ENCODE peak calls at places on chromosome 7, in six cellular contexts. One of them, this sample, is unnamed.

GRCh38 chr7:25216837-25217236 is 11.4 kb downstream of the NPVF start:
- DNase-seq in mesenchymal stem cell: peak
- DNase-seq in neuronal stem cell: peak
- DNase-seq in H9: no peak
- DNase-seq in H1: no peak
- DNase-seq in trophoblast cell: peak
- DNase-seq in this sample: peak

GRCh38 chr7:37545619-37546356 is 97.1 kb upstream of the ELMO1 start:
- DNase-seq in mesenchymal stem cell: no peak
- DNase-seq in neuronal stem cell: no peak
- DNase-seq in H9: no peak
- DNase-seq in H1: no peak
- DNase-seq in trophoblast cell: no peak
- DNase-seq in this sample: no peak

GRCh38 chr7:96991850-96992623 is 13.3 kb upstream of the DLX6 start:
- DNase-seq in mesenchymal stem cell: no peak
- DNase-seq in neuronal stem cell: peak
- DNase-seq in H9: peak
- DNase-seq in H1: no peak
- DNase-seq in trophoblast cell: no peak
- DNase-seq in this sample: no peak

GRCh38 chr7:157951300-157952049 is 614.7 kb downstream of the DNAJB6 start:
- DNase-seq in mesenchymal stem cell: no peak
- DNase-seq in neuronal stem cell: no peak
- DNase-seq in H9: peak
- DNase-seq in H1: no peak
- DNase-seq in trophoblast cell: no peak
- DNase-seq in this sample: no peak

GRCh38 chr7:105101864-105102263 is 87.9 kb downstream of the KMT2E start:
- DNase-seq in mesenchymal stem cell: no peak
- DNase-seq in neuronal stem cell: no peak
- DNase-seq in H9: no peak
- DNase-seq in H1: no peak
- DNase-seq in trophoblast cell: no peak
- DNase-seq in this sample: no peak

GRCh38 chr7:4694653-4695335 is 12.7 kb downstream of the FOXK1 start:
- DNase-seq in mesenchymal stem cell: peak
- DNase-seq in neuronal stem cell: no peak
- DNase-seq in H9: no peak
- DNase-seq in H1: no peak
- DNase-seq in trophoblast cell: no peak
- DNase-seq in this sample: peak

GRCh38 chr7:99677646-99678045 is 2.1 kb downstream of the CYP3A5 start:
- DNase-seq in mesenchymal stem cell: no peak
- DNase-seq in neuronal stem cell: no peak
- DNase-seq in H9: no peak
- DNase-seq in H1: no peak
- DNase-seq in trophoblast cell: no peak
- DNase-seq in this sample: no peak

GRCh38 chr7:108455833-108456677 is at the start of gene NRCAM:
- DNase-seq in mesenchymal stem cell: peak
- DNase-seq in neuronal stem cell: peak
- DNase-seq in H9: peak
- DNase-seq in H1: peak
- DNase-seq in trophoblast cell: peak
- DNase-seq in this sample: no peak

GRCh38 chr7:15765753-15766152 is 79.3 kb upstream of the MEOX2 start:
- DNase-seq in mesenchymal stem cell: no peak
- DNase-seq in neuronal stem cell: peak
- DNase-seq in H9: no peak
- DNase-seq in H1: no peak
- DNase-seq in trophoblast cell: no peak
- DNase-seq in this sample: no peak

GRCh38 chr7:126569402-126569801 is 683.3 kb downstream of the GRM8 start:
- DNase-seq in mesenchymal stem cell: no peak
- DNase-seq in neuronal stem cell: no peak
- DNase-seq in H9: no peak
- DNase-seq in H1: no peak
- DNase-seq in trophoblast cell: no peak
- DNase-seq in this sample: no peak

GRCh38 chr7:2006231-2006771 is 226.4 kb downstream of the MAD1L1 start:
- DNase-seq in mesenchymal stem cell: no peak
- DNase-seq in neuronal stem cell: no peak
- DNase-seq in H9: peak
- DNase-seq in H1: no peak
- DNase-seq in trophoblast cell: no peak
- DNase-seq in this sample: no peak

GRCh38 chr7:16347461-16348192 is 73.7 kb downstream of the CRPPA start:
- DNase-seq in mesenchymal stem cell: peak
- DNase-seq in neuronal stem cell: no peak
- DNase-seq in H9: no peak
- DNase-seq in H1: no peak
- DNase-seq in trophoblast cell: no peak
- DNase-seq in this sample: peak

GRCh38 chr7:112160130-112160770 is 45.9 kb downstream of the DOCK4 start:
- DNase-seq in mesenchymal stem cell: peak
- DNase-seq in neuronal stem cell: no peak
- DNase-seq in H9: no peak
- DNase-seq in H1: no peak
- DNase-seq in trophoblast cell: no peak
- DNase-seq in this sample: peak

GRCh38 chr7:47217570-47218360 is 364.1 kb downstream of the TNS3 start:
- DNase-seq in mesenchymal stem cell: no peak
- DNase-seq in neuronal stem cell: no peak
- DNase-seq in H9: no peak
- DNase-seq in H1: no peak
- DNase-seq in trophoblast cell: peak
- DNase-seq in this sample: no peak
- H4K91ac ChIP-seq in mesenchymal stem cell: no peak
- H4K91ac ChIP-seq in neuronal stem cell: no peak
- H4K91ac ChIP-seq in H9: no peak
- H4K91ac ChIP-seq in H1: no peak
- H4K91ac ChIP-seq in trophoblast cell: peak
- H4K91ac ChIP-seq in this sample: no peak

GRCh38 chr7:101620395-101620794 is 8.7 kb downstream of the MYL10 start:
- DNase-seq in mesenchymal stem cell: no peak
- DNase-seq in neuronal stem cell: no peak
- DNase-seq in H9: no peak
- DNase-seq in H1: no peak
- DNase-seq in trophoblast cell: no peak
- DNase-seq in this sample: no peak
- H4K91ac ChIP-seq in mesenchymal stem cell: no peak
- H4K91ac ChIP-seq in neuronal stem cell: no peak
- H4K91ac ChIP-seq in H9: no peak
- H4K91ac ChIP-seq in H1: no peak
- H4K91ac ChIP-seq in trophoblast cell: no peak
- H4K91ac ChIP-seq in this sample: no peak

DNA sequence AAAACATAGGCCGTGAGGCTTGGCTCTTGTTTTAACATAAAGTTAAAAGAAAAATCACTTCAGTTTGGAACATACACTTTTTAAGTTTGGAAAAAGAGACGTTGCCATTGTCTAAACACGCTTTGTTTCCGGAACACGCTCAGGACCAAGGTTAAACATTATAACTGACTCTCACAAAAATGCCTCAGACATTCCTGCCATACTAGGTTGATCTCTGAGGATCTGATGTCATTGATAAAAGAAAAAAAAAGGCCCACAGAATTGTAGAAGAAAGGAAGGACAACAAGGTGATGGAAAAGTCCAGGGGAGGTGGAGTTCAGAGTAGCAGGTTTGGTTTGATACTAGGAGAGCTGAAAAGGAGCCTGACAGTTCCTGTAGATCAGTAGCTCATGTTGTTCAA is 74.9 kb downstream of the FAM185A start:
- DNase-seq in mesenchymal stem cell: no peak
- DNase-seq in neuronal stem cell: no peak
- DNase-seq in H9: no peak
- DNase-seq in H1: no peak
- DNase-seq in trophoblast cell: peak
- DNase-seq in this sample: no peak
- H4K91ac ChIP-seq in mesenchymal stem cell: no peak
- H4K91ac ChIP-seq in neuronal stem cell: no peak
- H4K91ac ChIP-seq in H9: no peak
- H4K91ac ChIP-seq in H1: no peak
- H4K91ac ChIP-seq in trophoblast cell: no peak
- H4K91ac ChIP-seq in this sample: no peak

DNA sequence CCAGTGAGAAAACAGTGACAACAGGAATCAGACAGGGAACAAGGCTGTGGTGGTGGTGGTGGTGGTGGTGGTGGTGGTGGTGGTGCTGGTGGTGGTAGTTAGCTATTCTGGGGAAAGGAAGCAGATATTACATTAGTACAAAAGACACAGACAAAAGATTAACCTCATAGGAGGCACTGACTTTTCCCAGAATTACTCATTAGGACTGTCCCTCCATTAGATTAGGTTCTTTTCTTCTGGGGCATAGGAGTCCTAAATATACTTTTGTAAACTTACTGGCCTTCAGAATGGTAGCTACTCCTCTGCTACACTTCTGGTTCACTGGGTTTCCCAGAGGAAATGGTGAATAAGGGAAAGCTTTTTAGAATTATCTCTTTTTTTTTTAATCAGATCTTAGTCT is 156.6 kb upstream of the SEMA3D start:
- DNase-seq in mesenchymal stem cell: no peak
- DNase-seq in neuronal stem cell: no peak
- DNase-seq in H9: no peak
- DNase-seq in H1: no peak
- DNase-seq in trophoblast cell: no peak
- DNase-seq in this sample: no peak
- H4K91ac ChIP-seq in mesenchymal stem cell: no peak
- H4K91ac ChIP-seq in neuronal stem cell: no peak
- H4K91ac ChIP-seq in H9: no peak
- H4K91ac ChIP-seq in H1: no peak
- H4K91ac ChIP-seq in trophoblast cell: no peak
- H4K91ac ChIP-seq in this sample: no peak

GRCh38 chr7:151352512-151352911 is 10.9 kb downstream of the NUB1 start:
- DNase-seq in mesenchymal stem cell: no peak
- DNase-seq in neuronal stem cell: no peak
- DNase-seq in H9: no peak
- DNase-seq in H1: no peak
- DNase-seq in trophoblast cell: peak
- DNase-seq in this sample: no peak
- H4K91ac ChIP-seq in mesenchymal stem cell: no peak
- H4K91ac ChIP-seq in neuronal stem cell: no peak
- H4K91ac ChIP-seq in H9: no peak
- H4K91ac ChIP-seq in H1: no peak
- H4K91ac ChIP-seq in trophoblast cell: no peak
- H4K91ac ChIP-seq in this sample: no peak

GRCh38 chr7:151960449-151960848 is 4.2 kb downstream of the GALNTL5 start:
- DNase-seq in mesenchymal stem cell: no peak
- DNase-seq in neuronal stem cell: no peak
- DNase-seq in H9: no peak
- DNase-seq in H1: no peak
- DNase-seq in trophoblast cell: no peak
- DNase-seq in this sample: no peak
- H4K91ac ChIP-seq in mesenchymal stem cell: no peak
- H4K91ac ChIP-seq in neuronal stem cell: no peak
- H4K91ac ChIP-seq in H9: no peak
- H4K91ac ChIP-seq in H1: no peak
- H4K91ac ChIP-seq in trophoblast cell: no peak
- H4K91ac ChIP-seq in this sample: no peak

GRCh38 chr7:147096629-147097028 is 980.0 kb downstream of the CNTNAP2 start:
- DNase-seq in mesenchymal stem cell: no peak
- DNase-seq in neuronal stem cell: no peak
- DNase-seq in H9: no peak
- DNase-seq in H1: no peak
- DNase-seq in trophoblast cell: no peak
- DNase-seq in this sample: no peak
- H4K91ac ChIP-seq in mesenchymal stem cell: no peak
- H4K91ac ChIP-seq in neuronal stem cell: no peak
- H4K91ac ChIP-seq in H9: no peak
- H4K91ac ChIP-seq in H1: no peak
- H4K91ac ChIP-seq in trophoblast cell: no peak
- H4K91ac ChIP-seq in this sample: no peak

GRCh38 chr7:22110227-22110839 is 164.6 kb upstream of the CDCA7L start:
- DNase-seq in mesenchymal stem cell: peak
- DNase-seq in neuronal stem cell: peak
- DNase-seq in H9: peak
- DNase-seq in H1: peak
- DNase-seq in trophoblast cell: peak
- DNase-seq in this sample: peak

GRCh38 chr7:22113041-22113440 is 167.3 kb upstream of the CDCA7L start:
- DNase-seq in mesenchymal stem cell: no peak
- DNase-seq in neuronal stem cell: no peak
- DNase-seq in H9: no peak
- DNase-seq in H1: no peak
- DNase-seq in trophoblast cell: no peak
- DNase-seq in this sample: no peak

GRCh38 chr7:22109761-22110160 is 164.1 kb upstream of the CDCA7L start:
- DNase-seq in mesenchymal stem cell: peak
- DNase-seq in neuronal stem cell: no peak
- DNase-seq in H9: peak
- DNase-seq in H1: no peak
- DNase-seq in trophoblast cell: peak
- DNase-seq in this sample: peak

GRCh38 chr7:22111661-22112060 is 166.0 kb upstream of the CDCA7L start:
- DNase-seq in mesenchymal stem cell: no peak
- DNase-seq in neuronal stem cell: no peak
- DNase-seq in H9: no peak
- DNase-seq in H1: no peak
- DNase-seq in trophoblast cell: no peak
- DNase-seq in this sample: no peak

DNA sequence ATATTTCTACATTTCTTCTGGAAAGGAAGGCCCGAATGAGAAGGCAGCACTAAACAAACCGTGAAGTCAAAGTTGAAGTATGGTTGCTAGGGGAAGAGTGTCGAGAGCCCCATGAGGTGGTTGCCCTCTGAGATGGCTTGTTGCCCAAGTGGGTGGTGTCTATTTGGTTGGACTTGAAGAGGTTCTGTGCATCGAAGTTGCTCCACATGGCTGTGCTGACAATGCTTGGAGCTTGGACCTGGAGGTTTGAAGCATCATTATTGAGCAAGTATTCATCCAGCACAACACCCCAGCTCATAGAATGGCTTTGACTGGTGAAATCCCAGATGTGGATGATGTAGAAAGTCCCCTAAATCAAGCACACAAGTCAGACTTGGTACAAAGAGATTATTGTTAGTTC is 165.2 kb upstream of the CDCA7L start:
- DNase-seq in mesenchymal stem cell: peak
- DNase-seq in neuronal stem cell: no peak
- DNase-seq in H9: no peak
- DNase-seq in H1: no peak
- DNase-seq in trophoblast cell: no peak
- DNase-seq in this sample: no peak
- H4K91ac ChIP-seq in mesenchymal stem cell: no peak
- H4K91ac ChIP-seq in neuronal stem cell: no peak
- H4K91ac ChIP-seq in H9: no peak
- H4K91ac ChIP-seq in H1: no peak
- H4K91ac ChIP-seq in trophoblast cell: no peak
- H4K91ac ChIP-seq in this sample: no peak

This sample was measured in IMR-90.